ENCODE peak calls at places on chromosomes 1 and 21, in four cellular contexts. I is uterus, Z is HFF-Myc, A is ovary. L is an unnamed sample.

GRCh38 chr21:22314963-22315362 is 1316.8 kb downstream of the NCAM2 start:
- DNase-seq in I (no peak), Z (no peak), A (no peak), L (no peak)

GRCh38 chr1:28354121-28354520 is 15.4 kb upstream of the PHACTR4 start:
- DNase-seq in I (no peak), Z (no peak), A (no peak), L (no peak)

GRCh38 chr1:39573736-39574624 is 2.6 kb downstream of the PABPC4 start:
- DNase-seq in I (no peak), A (no peak), Z (no peak), L (no peak)

GRCh38 chr1:975896-976683 is 5.8 kb downstream of the PERM1 start:
- DNase-seq in Z (no peak), I (no peak), A (peak), L (peak)

GRCh38 chr1:202018476-202019234 is 8.3 kb downstream of the ELF3 start:
- DNase-seq in I (no peak), Z (no peak), A (no peak), L (no peak)

GRCh38 chr21:25240974-25241373 is 366.3 kb downstream of the MRPL39 start:
- DNase-seq in Z (no peak), A (no peak), I (no peak), L (no peak)

GRCh38 chr1:31562707-31563360 is 13.5 kb upstream of the TINAGL1 start:
- DNase-seq in A (no peak), I (no peak), Z (no peak), L (no peak)

GRCh38 chr1:178004926-178005391 is 35.1 kb upstream of the SEC16B start:
- DNase-seq in I (no peak), Z (no peak), A (no peak), L (no peak)

GRCh38 chr1:83065952-83066727 is 932.8 kb downstream of the TTLL7 start:
- DNase-seq in A (no peak), I (no peak), Z (no peak), L (no peak)

DNA sequence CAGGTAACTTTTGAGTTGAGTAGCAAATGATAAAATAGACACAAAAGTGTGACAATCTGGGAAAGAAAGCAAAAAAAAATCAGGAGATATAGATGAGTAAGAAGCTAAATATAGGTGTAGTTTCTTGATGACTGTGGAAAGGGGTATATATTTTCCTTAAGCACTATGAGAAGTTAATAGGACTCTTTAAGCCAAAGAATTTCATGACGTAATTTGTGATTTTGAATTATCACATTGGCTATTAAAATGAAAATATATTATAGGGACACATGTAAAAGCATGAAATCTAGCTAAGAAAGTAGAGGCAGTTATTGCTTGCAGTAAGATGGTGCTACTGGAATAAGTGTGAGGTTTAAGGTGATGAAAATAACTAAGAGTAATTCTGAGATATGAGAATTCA is 759.1 kb downstream of the KCNT2 start:
- DNase-seq in A (no peak), Z (no peak), I (no peak), L (no peak)
- TF ChIP-seq CTCF in A (no peak), Z (no peak), I (no peak), L (no peak)

DNA sequence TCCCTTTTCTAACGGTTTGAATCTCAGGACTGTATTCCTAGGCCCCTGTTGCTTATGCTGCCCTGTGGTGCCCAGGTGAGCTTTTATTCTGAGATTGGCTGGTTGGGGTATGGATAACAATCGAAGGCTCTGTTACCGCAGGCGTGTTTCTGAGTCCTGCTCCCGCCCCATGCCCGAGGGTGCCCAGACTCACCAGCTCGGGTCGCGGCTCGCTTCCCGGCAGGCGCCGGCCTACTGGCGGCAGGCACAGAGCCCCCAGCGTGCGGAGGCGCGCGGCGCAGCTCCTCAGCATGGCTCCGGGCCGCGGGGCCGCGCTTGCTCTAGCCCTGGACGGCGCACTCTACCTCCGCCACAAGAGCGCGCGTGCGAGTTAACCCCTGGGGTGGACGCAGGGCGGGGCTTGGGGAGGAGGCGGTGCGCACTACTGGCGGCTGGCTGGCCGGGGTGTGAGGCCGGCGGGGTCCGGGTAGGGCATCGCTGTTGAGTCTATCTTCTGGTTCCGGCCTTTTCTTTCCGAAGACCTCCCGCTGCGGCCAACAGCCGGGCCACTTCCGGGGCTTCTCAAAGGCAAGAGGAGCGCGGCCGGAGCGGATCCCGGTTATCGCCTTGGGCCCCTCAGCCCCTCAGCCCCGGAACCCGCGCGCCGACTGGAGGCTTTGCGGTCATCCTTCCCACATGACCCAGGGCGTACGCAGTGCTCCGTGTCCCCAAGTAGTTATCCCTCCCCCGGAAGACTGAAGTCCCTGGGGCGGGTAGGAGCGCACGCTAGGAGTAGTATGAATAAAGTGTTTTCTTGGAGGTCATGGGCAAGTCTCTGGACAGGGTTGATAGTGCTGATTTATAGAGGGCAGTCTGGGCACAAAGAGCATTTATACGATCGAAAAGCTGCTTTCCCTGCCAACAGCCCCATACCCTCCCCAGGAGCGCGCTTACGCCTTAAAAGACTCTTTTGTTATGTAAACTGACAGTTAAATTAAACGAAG is at the start of gene THEM4:
- DNase-seq in Z (peak), I (peak), A (peak), L (peak)
- TF ChIP-seq CTCF in Z (no peak), I (peak), A (peak), L (peak)

DNA sequence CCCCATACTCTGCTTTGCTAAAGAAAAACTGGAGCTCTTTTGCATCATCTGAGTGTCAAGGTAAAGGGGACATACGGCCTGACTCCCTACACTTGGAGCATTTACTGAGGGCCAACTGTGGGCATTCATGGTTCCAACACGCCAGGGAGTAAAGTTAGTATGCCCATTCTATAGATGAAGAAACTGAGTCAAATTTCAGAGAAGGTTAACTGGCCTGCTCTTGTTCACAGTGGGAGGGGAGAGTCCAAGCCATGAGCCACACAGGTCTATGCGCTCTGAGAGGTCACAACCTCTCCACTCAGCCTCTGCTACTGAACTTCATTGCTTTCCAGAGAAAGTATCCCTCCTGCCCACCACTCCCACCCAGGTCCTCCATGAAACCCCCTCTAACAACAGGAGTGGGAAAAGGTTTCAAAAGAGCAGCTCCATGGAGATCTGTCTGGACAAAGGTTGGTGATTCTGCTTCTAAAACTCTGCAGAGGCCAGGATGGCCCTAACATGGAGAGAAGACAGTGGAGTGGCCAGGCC is 6.8 kb upstream of the KCNN3 start:
- DNase-seq in I (no peak), Z (no peak), A (no peak), L (no peak)
- TF ChIP-seq CTCF in I (no peak), Z (no peak), A (no peak), L (no peak)

DNA sequence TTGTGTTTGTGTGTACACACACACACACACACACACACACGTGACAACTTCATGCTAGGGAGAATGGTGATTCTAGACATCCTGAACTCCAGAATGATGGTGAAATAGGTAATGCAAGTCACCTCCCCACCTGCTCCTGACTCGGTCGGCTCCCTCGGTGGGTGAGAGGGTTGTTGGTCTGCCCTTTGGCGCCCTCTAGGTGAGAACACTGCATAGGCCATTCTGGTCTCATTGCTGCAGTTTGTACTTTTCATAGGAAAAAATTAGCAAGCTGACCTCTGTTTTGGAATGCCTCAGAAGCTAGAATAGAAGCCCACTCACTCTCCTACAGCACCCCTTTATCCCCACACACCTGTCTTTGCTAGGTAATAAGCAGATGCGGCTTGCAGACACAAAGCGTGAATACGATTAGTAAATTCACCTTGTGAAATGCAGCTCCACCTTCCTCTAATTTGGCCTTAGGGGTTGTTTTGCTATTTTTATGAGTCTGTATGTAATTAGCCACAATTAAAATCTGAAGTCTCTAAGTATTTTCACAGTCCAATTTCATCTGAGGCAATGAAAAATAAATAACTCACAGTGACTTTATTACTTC is 130.0 kb upstream of the KCNJ15 start:
- DNase-seq in Z (no peak), A (no peak), I (no peak), L (peak)
- TF ChIP-seq CTCF in Z (peak), A (no peak), I (no peak), L (peak)

L was measured in testis.